ENCODE peak calls at places on chromosomes 1 and 21, in four cellular contexts. A is choroid plexus epithelial cell, V is AG04450, F is breast epithelium. P is an unnamed sample.

GRCh38 chr1:156126701-156127534 is 12.4 kb downstream of the LMNA start:
- DNase-seq in F (peak; percentile 68), A (peak; percentile 86), V (peak; percentile 78), P (no peak)

GRCh38 chr1:86382878-86383277 is 13.2 kb downstream of the ODF2L start:
- DNase-seq in V (no peak), F (no peak), A (peak; percentile 39), P (no peak)

GRCh38 chr1:43396059-43396458 is 6.4 kb downstream of the SZT2 start:
- DNase-seq in V (no peak), A (peak; percentile 11), F (no peak), P (no peak)

GRCh38 chr1:40944326-40944725 is 35.2 kb upstream of the CTPS1 start:
- DNase-seq in V (peak; percentile 76), A (peak; percentile 99), F (peak; percentile 74), P (no peak)

GRCh38 chr1:89629146-89629545 is 3.8 kb upstream of the LRRC8C start:
- DNase-seq in F (no peak), A (no peak), V (no peak), P (no peak)

GRCh38 chr1:66154394-66154793 is 361.7 kb downstream of the PDE4B start:
- DNase-seq in V (no peak), A (no peak), F (no peak), P (no peak)

GRCh38 chr21:32307706-32308105 is 9.1 kb downstream of the MRAP start:
- DNase-seq in F (no peak), A (peak; percentile 79), V (no peak), P (no peak)

GRCh38 chr1:80218112-80218511 is 1211.6 kb upstream of the ADGRL4 start:
- DNase-seq in F (no peak), V (peak; percentile 11), A (peak; percentile 73), P (no peak)

GRCh38 chr21:25901580-25901979 is 166.8 kb downstream of the GABPA start:
- DNase-seq in A (no peak), F (no peak), V (no peak), P (no peak)

GRCh38 chr1:39213511-39214002 is 9.1 kb downstream of the MACF1 start:
- DNase-seq in V (no peak), A (peak; percentile 40), F (no peak), P (no peak)

GRCh38 chr1:174877208-174877673 is 122.5 kb upstream of the CACYBP start:
- DNase-seq in A (no peak), F (no peak), V (no peak), P (no peak)

GRCh38 chr1:159900086-159900680 is at the start of gene CFAP45:
- DNase-seq in V (no peak), A (peak; percentile 88), F (peak; percentile 84), P (peak; percentile 68)

GRCh38 chr1:234608720-234609527 is 1.1 kb downstream of the IRF2BP2 start:
- DNase-seq in A (peak; percentile 77), V (no peak), F (peak; percentile 58), P (peak; percentile 89)
- H3K4me3 ChIP-seq in A (peak overlapping the region; percentile 91), V (peak overlapping the region; percentile 79), F (peak overlapping the region; percentile 77), P (peak overlapping the region; percentile 85)

DNA sequence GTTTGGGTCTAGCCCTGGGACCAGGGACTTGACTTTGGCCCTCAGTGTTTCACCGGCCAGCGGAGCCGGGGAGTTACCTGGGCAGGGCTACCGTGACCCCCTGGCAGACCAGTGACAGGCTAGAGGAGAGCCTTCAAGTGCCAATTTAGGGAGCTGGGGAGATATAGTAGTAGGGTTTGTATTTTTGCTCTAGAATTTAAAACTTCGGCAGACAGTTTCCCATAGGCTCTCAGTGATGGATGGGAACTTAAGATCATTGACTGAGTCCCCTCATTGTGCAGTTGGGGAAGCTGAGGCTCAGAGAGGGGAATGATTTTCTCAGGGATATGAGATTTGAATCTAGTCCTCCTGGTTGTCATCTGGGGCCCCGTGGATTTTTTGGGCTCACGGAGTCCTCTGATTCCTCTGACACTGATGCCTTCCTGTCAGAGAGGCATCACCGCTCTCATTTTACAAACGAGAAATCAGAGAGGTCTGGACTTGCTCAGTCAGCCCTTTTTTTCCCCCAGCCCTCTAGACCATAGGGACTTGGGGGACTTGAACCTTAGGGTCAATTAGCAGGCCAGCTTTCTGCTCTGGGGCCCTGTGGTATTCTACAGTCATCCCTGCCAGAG is 58.3 kb upstream of the ACOT11 start:
- DNase-seq in V (no peak), A (no peak), F (no peak), P (no peak)
- TF ChIP-seq CTCF in V (no peak), A (no peak), F (no peak), P (no peak)

GRCh38 chr1:212288614-212289013 is 3.4 kb downstream of the PPP2R5A start:
- DNase-seq in V (no peak), F (no peak), A (peak; percentile 54), P (no peak)
- H3K4me3 ChIP-seq in V (no peak overlapping the region), F (peak overlapping the region; percentile 74), A (no peak overlapping the region), P (no peak overlapping the region)

DNA sequence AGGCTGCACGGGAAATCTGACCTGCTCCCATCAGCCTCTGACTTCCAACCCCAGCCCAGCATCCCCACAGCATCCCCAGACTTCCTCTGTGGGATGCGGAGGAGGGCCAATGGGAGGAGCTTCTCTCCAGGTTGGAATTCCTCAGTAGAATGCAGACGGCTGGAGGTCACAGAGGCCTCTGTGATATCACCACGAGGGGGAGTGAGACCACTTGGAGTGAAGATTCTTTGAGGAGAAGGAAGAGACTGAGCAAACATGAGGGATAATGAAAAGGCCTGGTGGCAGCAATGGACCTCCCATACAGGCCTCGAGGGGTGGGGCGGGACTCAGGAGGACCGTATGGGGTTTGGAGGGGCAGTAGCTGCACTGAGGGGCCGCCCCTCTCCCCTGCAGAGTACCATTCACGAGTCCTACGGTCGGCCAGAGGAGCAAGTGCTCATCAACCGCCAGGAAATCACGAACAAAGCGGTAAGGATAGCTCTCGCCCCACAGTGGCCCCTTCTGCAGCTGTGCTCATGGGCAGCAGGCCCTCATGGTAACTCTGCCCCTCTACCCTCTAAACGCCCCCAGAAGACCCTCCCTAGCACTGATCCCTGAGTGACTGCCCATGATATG is at the start of gene CATSPER4:
- DNase-seq in F (no peak), V (no peak), A (peak; percentile 13), P (no peak)
- TF ChIP-seq CTCF in F (no peak), V (peak; percentile 32), A (peak; percentile 22), P (no peak)

DNA sequence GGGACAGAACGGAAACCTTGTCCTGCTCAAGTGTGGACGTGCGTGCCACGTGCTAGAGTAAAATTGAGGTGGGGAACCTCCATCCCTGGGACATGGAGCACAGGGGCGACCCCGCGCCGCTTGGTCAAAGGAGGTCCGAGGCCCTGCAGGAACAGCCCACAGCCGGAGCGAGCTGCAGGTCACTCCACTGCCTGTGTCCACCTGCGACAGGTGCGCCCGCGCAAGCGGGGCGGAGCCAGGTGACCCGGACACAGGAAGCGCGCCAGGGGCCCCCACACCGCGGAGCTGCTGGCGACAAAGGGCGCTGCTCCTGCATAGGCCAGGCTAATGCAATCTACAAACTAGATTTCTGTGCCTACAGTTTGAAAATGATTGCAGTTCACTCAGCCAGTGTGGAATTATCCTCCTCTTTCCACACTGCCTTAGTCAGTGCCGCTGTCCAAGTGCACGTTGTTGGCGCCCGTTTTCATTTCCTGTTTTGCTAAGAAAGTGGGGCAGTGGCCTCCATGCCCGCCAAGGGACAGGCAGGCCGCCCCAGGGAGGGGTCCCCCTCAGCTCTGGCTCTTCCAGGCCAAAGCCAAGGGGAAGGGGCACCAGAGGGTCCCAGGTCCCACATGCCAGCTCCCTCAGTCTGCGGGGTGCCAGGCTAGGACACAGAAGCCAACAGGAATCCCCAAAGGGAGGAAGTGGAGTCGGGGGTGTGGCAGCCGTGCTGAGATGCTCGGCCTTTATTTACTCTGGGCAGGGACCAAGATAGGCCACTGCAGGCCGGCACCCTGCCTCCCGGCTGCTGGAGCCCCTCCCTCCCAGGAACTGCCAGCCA is 4.3 kb upstream of the NADK start:
- DNase-seq in V (no peak), A (peak; percentile 60), F (no peak), P (peak; percentile 77)
- H3K4me3 ChIP-seq in V (no peak overlapping the region), A (peak overlapping the region; percentile 2), F (peak overlapping the region; percentile 47), P (peak overlapping the region; percentile 7)

GRCh38 chr1:200409203-200409760 is 554 bp downstream of the ZNF281 start:
- DNase-seq in F (no peak), A (peak; percentile 57), V (no peak), P (peak; percentile 89)
- TF ChIP-seq CTCF in F (no peak), A (peak; percentile 33), V (peak; percentile 23), P (no peak)

DNA sequence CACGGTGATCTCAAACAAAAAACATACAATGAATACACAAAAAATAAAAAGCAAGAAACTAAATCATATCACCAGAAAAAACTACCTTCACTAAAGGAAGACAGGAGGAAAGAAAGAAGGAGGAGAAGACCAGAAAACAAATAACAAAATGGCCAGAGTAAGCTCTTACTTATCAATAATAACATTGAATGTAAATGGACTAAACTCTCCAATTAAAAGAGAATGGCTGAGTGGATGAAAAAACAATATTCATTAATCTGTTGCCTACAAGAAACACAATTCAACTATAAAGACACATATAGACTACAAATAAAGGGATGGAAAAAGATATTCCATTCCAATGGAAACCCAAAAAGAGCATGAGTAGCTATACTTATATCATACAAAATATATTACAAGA is 27.2 kb downstream of the LRIF1 start:
- DNase-seq in A (no peak), V (no peak), F (no peak), P (no peak)
- H3K4me3 ChIP-seq in A (no peak overlapping the region), V (no peak overlapping the region), F (no peak overlapping the region), P (no peak overlapping the region)

GRCh38 chr1:6099787-6100765 is 54.4 kb downstream of the KCNAB2 start:
- DNase-seq in V (no peak), F (no peak), A (peak; percentile 6), P (no peak)
- TF ChIP-seq CTCF in V (no peak), F (no peak), A (peak; percentile 19), P (no peak)